ENCODE peak calls at places on chromosomes 5 and 9, in seven cellular contexts. Z is fibroblast of pulmonary artery, W is foreskin fibroblast, E is brain microvascular endothelial cell, C is fibroblast of mammary gland, N is RWPE1, X is body of pancreas. F is an unnamed sample.

GRCh38 chr5:14684757-14685156 is 20.2 kb downstream of the OTULIN start:
- DNase-seq in N (no peak), Z (no peak), W (no peak), E (no peak), X (no peak), C (no peak), F (no peak)

GRCh38 chr9:138052322-138052615 is 174.7 kb downstream of the CACNA1B start:
- DNase-seq in X (no peak), Z (no peak), N (no peak), E (no peak), W (no peak), C (no peak), F (no peak)

GRCh38 chr9:136695955-136696354 is 8.7 kb upstream of the AGPAT2 start:
- DNase-seq in N (no peak), Z (no peak), X (peak), E (no peak), C (no peak), W (no peak), F (no peak)

GRCh38 chr9:33130501-33130900 is 36.6 kb downstream of the B4GALT1 start:
- DNase-seq in Z (peak), N (peak), C (peak), W (no peak), X (no peak), E (peak), F (peak)

GRCh38 chr9:131441441-131441840 is 47.6 kb downstream of the PRRC2B start:
- DNase-seq in W (no peak), Z (no peak), C (no peak), X (no peak), N (no peak), E (no peak), F (no peak)

GRCh38 chr5:134224905-134225779 is 731 bp downstream of the PPP2CA start:
- DNase-seq in W (peak), N (peak), Z (peak), X (peak), C (peak), E (no peak), F (peak)

GRCh38 chr5:61431923-61432620 is 100.0 kb downstream of the ZSWIM6 start:
- DNase-seq in N (no peak), Z (no peak), C (no peak), X (no peak), W (no peak), E (no peak), F (no peak)

GRCh38 chr9:78439866-78440830 is 143.2 kb downstream of the PSAT1 start:
- DNase-seq in E (no peak), X (no peak), W (no peak), Z (no peak), C (no peak), N (no peak), F (no peak)

GRCh38 chr5:176902102-176902814 is 3.1 kb upstream of the HK3 start:
- DNase-seq in Z (no peak), W (no peak), C (no peak), N (no peak), X (no peak), E (no peak), F (no peak)

GRCh38 chr5:92980491-92980890 is 600.5 kb downstream of the NR2F1-AS1 start:
- DNase-seq in W (peak), X (no peak), C (peak), N (no peak), E (no peak), Z (peak), F (peak)

GRCh38 chr5:173916233-173916632 is 28.1 kb downstream of the CPEB4 start:
- DNase-seq in C (no peak), E (no peak), W (no peak), X (no peak), Z (no peak), N (no peak), F (no peak)

GRCh38 chr5:106894964-106895363 is 775.8 kb downstream of the EFNA5 start:
- DNase-seq in C (peak), Z (peak), W (peak), E (peak), X (no peak), N (no peak), F (no peak)

GRCh38 chr5:83562817-83563557 is 91.4 kb downstream of the VCAN start:
- DNase-seq in C (peak), Z (peak), X (no peak), W (no peak), N (no peak), E (no peak), F (peak)

GRCh38 chr5:65817936-65818335 is 95.9 kb downstream of the NLN start:
- DNase-seq in E (no peak), W (no peak), N (no peak), Z (no peak), X (no peak), C (no peak), F (no peak)

GRCh38 chr5:93421987-93422391 is 159.0 kb downstream of the NR2F1-AS1 start:
- DNase-seq in E (no peak), Z (no peak), W (no peak), N (no peak), X (no peak), C (no peak), F (no peak)

GRCh38 chr5:132176987-132177386 is 50.7 kb downstream of the P4HA2 start:
- DNase-seq in C (peak), Z (peak), E (no peak), W (no peak), X (no peak), N (no peak), F (peak)
- TF ChIP-seq CTCF in C (peak), Z (peak), E (peak), W (peak), X (no peak), N (no peak), F (peak)

DNA sequence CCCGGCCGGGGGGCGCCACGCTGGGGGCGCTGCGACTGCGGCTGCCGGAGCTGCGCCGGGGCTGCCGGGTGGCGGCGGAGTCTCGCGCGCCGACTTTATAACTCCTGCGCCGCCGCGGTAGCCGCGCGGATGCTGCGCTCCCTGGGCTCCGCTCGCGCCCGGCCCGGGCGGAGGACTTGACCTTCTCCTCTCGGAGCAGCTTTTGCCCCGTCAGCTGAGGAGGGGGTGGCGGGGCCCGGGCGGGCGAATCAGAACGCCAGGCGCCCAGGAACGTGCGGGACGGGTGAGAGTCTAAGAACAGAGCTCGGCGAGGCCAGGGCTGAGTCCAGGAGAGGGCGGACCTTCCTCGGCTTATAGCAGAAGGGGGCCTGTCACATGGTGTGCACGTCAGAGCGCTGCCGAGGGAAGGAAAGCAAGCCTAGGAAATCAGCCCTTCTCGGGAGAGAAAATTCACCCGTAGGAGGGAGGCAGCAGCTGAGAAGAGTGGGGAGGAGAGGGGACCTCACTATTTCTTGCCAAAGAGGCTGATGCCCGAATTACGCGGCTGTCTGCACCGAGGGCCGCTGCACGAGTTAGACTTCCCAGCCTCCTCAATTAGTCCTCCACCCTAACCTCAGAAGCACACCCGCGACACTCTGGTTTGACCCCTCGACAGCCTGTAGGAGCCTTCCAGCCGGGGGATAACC is at the start of gene FOXD1:
- DNase-seq in C (peak), X (peak), E (peak), Z (peak), W (peak), N (peak), F (peak)
- TF ChIP-seq CTCF in C (no peak), X (no peak), E (no peak), Z (no peak), W (no peak), N (peak), F (peak)

GRCh38 chr5:111509119-111509518 is 3.2 kb downstream of the STARD4 start:
- DNase-seq in E (no peak), C (no peak), X (no peak), Z (no peak), N (no peak), W (no peak), F (no peak)
- TF ChIP-seq CTCF in E (no peak), C (no peak), X (no peak), Z (no peak), N (no peak), W (no peak), F (no peak)

DNA sequence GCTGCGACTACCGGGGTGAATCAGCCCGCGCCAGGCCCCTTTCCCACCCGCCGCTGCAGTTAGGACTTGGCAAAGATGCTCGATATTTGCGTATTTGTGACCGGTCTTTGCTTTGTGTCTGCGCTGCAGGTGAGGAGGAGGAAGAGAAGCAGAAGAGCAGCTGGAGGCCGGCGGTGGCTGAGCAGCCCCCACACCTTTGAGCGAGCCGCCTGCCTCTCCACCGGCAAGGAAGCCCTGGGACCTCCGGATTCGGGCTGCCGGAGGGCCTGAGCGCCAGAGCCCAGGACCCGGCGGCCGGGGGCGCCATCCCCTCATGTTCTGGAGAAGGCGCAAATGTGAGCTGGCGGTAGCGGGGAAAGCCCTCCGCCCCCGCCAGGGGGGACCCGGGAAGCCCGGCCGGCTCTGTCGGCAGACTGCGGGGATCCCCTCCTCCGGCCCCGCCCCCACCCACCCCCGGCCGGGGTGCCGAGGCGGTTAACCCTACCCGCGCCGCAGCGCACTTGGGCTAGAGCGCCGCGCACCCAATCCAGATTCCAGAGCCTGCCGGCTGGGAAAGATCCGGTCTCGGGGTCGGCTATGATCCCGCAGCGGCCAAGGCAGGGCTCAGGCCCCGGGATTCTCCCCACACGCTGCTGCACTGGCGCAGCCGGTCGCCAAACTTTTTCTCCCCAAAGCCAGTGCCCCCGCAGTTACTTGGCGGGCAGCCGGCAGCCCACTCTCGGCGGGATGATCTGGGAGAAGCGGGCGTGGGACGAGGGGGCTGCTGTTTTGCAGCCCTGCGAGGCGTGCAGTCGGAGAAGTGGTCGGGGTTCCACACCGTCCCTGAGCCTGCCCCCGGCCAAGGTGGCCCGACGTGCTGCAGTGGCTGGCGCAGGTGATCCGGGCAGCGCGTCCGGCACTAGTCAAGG is 800 bp upstream of the KCNN2 start:
- DNase-seq in X (peak), N (peak), W (no peak), E (no peak), Z (no peak), C (no peak), F (no peak)
- TF ChIP-seq CTCF in X (no peak), N (no peak), W (no peak), E (no peak), Z (no peak), C (no peak), F (no peak)

GRCh38 chr5:18797241-18797640 is 1163.0 kb downstream of the TAF11L14 start:
- DNase-seq in E (no peak), C (no peak), W (no peak), N (no peak), X (no peak), Z (no peak), F (no peak)

GRCh38 chr5:18799482-18800128 is 1165.3 kb downstream of the TAF11L14 start:
- DNase-seq in E (no peak), N (no peak), W (no peak), C (no peak), Z (no peak), X (no peak), F (no peak)

GRCh38 chr5:18802336-18802735 is 1168.1 kb downstream of the TAF11L14 start:
- DNase-seq in Z (no peak), C (no peak), W (no peak), X (no peak), E (no peak), N (peak), F (no peak)

GRCh38 chr5:18798058-18798457 is 1163.8 kb downstream of the TAF11L14 start:
- DNase-seq in Z (no peak), W (no peak), X (no peak), C (no peak), E (no peak), N (no peak), F (no peak)

DNA sequence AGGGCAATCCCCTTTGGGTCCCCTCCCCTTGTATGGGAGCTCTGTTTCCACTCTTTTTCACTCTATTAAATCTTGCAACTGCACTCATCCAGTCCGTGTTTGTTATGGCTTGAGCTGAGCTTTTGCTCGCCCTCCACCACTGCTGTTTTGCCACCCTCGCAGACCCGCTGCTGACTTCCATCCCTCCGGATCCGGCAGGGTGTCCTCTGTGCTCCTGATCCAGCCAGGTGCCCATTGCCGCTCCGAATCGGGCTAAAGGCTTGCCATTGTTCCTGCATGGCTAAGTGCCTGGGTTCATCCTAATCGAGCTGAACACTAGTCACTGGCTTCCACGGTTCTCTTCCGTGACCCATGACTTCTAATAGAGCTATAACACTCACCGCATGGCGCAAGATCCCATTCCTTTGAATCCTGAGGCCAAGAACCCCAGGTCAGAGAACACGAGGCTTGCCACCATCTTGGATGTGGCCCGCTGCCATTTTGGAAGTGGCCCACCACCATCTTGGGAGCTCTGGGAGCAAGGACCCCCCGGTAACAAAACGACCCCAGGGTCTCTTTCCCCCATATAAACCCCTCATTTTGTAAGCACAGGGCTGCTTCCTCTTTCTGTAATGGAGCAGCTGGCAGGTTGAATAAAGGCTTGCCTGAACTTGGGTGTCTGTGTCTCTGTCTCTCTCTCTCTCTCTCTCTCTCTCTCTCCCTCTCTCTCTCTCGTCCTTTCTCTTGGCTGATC is 1166.2 kb downstream of the TAF11L14 start:
- DNase-seq in N (no peak), C (no peak), E (no peak), Z (no peak), X (no peak), W (no peak), F (no peak)
- TF ChIP-seq CTCF in N (no peak), C (no peak), E (no peak), Z (no peak), X (no peak), W (no peak), F (no peak)

F was measured in fibroblast of the aortic adventitia.